ENCODE peak calls at places on chromosomes 1 and 21, in nine cellular contexts. K is effector memory CD4-positive, alpha-beta T cell; Y is Right ventricle myocardium inferior; Q is GM23338; T is keratinocyte; X is EL; A is ovary; P is heart left ventricle; U is substantia nigra. S is an unnamed sample.

GRCh38 chr1:202923533-202923932 is 3.5 kb downstream of the KLHL12 start:
- DNase-seq in K (no peak), Y (no peak), Q (no peak), T (no peak), X (no peak), A (no peak), P (no peak), U (no peak), S (no peak)

GRCh38 chr1:11940260-11940921 is 5.9 kb downstream of the PLOD1 start:
- DNase-seq in K (no peak), Y (peak; percentile 37), Q (no peak), T (no peak), X (peak; percentile 67), A (no peak), P (peak; percentile 47), U (peak; percentile 47), S (no peak)

GRCh38 chr1:65469126-65469888 is 48.8 kb downstream of the LEPR start:
- DNase-seq in K (no peak), Y (no peak), Q (no peak), T (no peak), X (no peak), A (no peak), P (no peak), U (no peak), S (no peak)

GRCh38 chr1:183822081-183822611 is 17.2 kb downstream of the RGL1 start:
- DNase-seq in K (no peak), Y (no peak), Q (no peak), T (no peak), X (peak; percentile 71), A (peak; percentile 73), P (peak; percentile 53), U (no peak), S (no peak)

GRCh38 chr1:1262759-1263158 is 10.9 kb downstream of the UBE2J2 start:
- DNase-seq in K (no peak), Y (no peak), Q (no peak), T (no peak), X (no peak), A (no peak), P (no peak), U (no peak), S (no peak)

GRCh38 chr1:193629875-193630274 is 443.5 kb upstream of the B3GALT2 start:
- DNase-seq in K (no peak), Y (no peak), Q (peak; percentile 20), T (no peak), X (peak; percentile 31), A (no peak), P (no peak), U (no peak), S (no peak)

GRCh38 chr1:188241629-188242028 is 1412.9 kb downstream of the PLA2G4A start:
- DNase-seq in K (no peak), Y (no peak), Q (no peak), T (no peak), X (no peak), A (no peak), P (no peak), U (no peak), S (no peak)

GRCh38 chr1:101588677-101589076 is 351.9 kb downstream of the S1PR1 start:
- DNase-seq in K (no peak), Y (no peak), Q (no peak), T (no peak), X (no peak), A (no peak), P (no peak), U (no peak), S (no peak)

GRCh38 chr1:72724951-72725863 is 442.9 kb upstream of the NEGR1 start:
- DNase-seq in K (no peak), Y (peak; percentile 45), Q (peak; percentile 83), T (no peak), X (no peak), A (no peak), P (no peak), U (no peak), S (peak; percentile 88)

GRCh38 chr1:31101147-31101502 is 35.6 kb upstream of the PUM1 start:
- DNase-seq in K (no peak), Y (no peak), Q (no peak), T (no peak), X (peak; percentile 72), A (peak; percentile 40), P (no peak), U (no peak), S (no peak)

GRCh38 chr21:39669485-39669884 is 56.7 kb downstream of the B3GALT5 start:
- DNase-seq in K (no peak), Y (no peak), Q (no peak), T (no peak), X (no peak), A (no peak), P (no peak), U (no peak), S (peak; percentile 26)

GRCh38 chr1:37765937-37766664 is 1.2 kb upstream of the EPHA10 start:
- DNase-seq in K (no peak), Y (no peak), Q (peak; percentile 75), T (no peak), X (no peak), A (no peak), P (no peak), U (no peak), S (peak; percentile 62)

GRCh38 chr1:114828251-114828650 is 26.4 kb upstream of the SYCP1 start:
- DNase-seq in K (no peak), Y (no peak), Q (no peak), T (peak; percentile 9), X (peak; percentile 15), A (no peak), P (no peak), U (no peak), S (no peak)

GRCh38 chr21:26405735-26406361 is 167.2 kb downstream of the CYYR1 start:
- DNase-seq in K (no peak), Y (no peak), Q (peak; percentile 34), T (no peak), X (peak; percentile 90), A (no peak), P (no peak), U (no peak), S (peak; percentile 60)

GRCh38 chr21:37005548-37006242 is 807 bp upstream of the RIPPLY3 start:
- DNase-seq in K (no peak), Y (no peak), Q (peak; percentile 77), T (no peak), X (no peak), A (no peak), P (no peak), U (no peak), S (no peak)

GRCh38 chr1:184563308-184563707 is 176.5 kb downstream of the C1orf21 start:
- DNase-seq in K (no peak), Y (no peak), Q (no peak), T (no peak), X (peak; percentile 11), A (no peak), P (no peak), U (no peak), S (no peak)

GRCh38 chr1:179082308-179083030 is 599 bp downstream of the TOR3A start:
- DNase-seq in K (no peak), Y (no peak), Q (peak; percentile 66), T (no peak), X (peak; percentile 52), A (peak; percentile 47), P (peak; percentile 28), U (no peak), S (peak; percentile 85)